ENCODE peak calls at places on chromosomes 16 and 17, in nine cellular contexts. V, Y, L, I, D, B, N, R and P are unnamed samples.

GRCh38 chr17:83178533-83179201 is 99.3 kb downstream of the METRNL start:
- DNase-seq in V (no peak), Y (no peak), L (no peak), I (no peak), D (peak), B (peak), N (peak), R (no peak), P (no peak)

GRCh38 chr16:2834968-2835367 is 4.9 kb downstream of the ZG16B start:
- DNase-seq in V (no peak), Y (no peak), L (no peak), I (no peak), D (no peak), B (no peak), N (no peak), R (no peak), P (no peak)

GRCh38 chr17:56867948-56868376 is 34.0 kb downstream of the DGKE start:
- DNase-seq in V (no peak), Y (no peak), L (no peak), I (no peak), D (no peak), B (no peak), N (no peak), R (no peak), P (no peak)

GRCh38 chr16:14529010-14529669 is 100.9 kb downstream of the PARN start:
- DNase-seq in V (peak), Y (peak), L (peak), I (peak), D (peak), B (peak), N (no peak), R (no peak), P (peak)

GRCh38 chr17:3959295-3959899 is 4.8 kb downstream of the ATP2A3 start:
- DNase-seq in V (no peak), Y (peak), L (no peak), I (no peak), D (no peak), B (peak), N (no peak), R (no peak), P (no peak)

GRCh38 chr17:17940451-17940911 is 31.7 kb downstream of the TOM1L2 start:
- DNase-seq in V (peak), Y (no peak), L (no peak), I (no peak), D (no peak), B (no peak), N (no peak), R (no peak), P (no peak)

GRCh38 chr17:36128411-36128978 is 24.9 kb downstream of the CCL4 start:
- DNase-seq in V (no peak), Y (no peak), L (no peak), I (no peak), D (no peak), B (no peak), N (no peak), R (no peak), P (no peak)

GRCh38 chr17:413706-414440 is 61.3 kb upstream of the RPH3AL start:
- DNase-seq in V (no peak), Y (no peak), L (no peak), I (no peak), D (no peak), B (no peak), N (no peak), R (no peak), P (no peak)

GRCh38 chr17:10198509-10199249 is at the start of gene GAS7:
- DNase-seq in V (peak), Y (peak), L (peak), I (peak), D (peak), B (peak), N (no peak), R (peak), P (no peak)

GRCh38 chr16:68590201-68590994 is 51.3 kb downstream of the ZFP90 start:
- DNase-seq in V (peak), Y (peak), L (peak), I (peak), D (peak), B (peak), N (no peak), R (peak), P (peak)

GRCh38 chr16:13453938-13454553 is 465.9 kb upstream of the ERCC4 start:
- DNase-seq in V (peak), Y (peak), L (no peak), I (peak), D (peak), B (peak), N (no peak), R (no peak), P (no peak)

GRCh38 chr17:45834471-45835396 is 9.9 kb upstream of the SPPL2C start:
- DNase-seq in V (peak), Y (no peak), L (no peak), I (no peak), D (no peak), B (no peak), N (no peak), R (peak), P (no peak)

GRCh38 chr16:75965504-75966374 is 239.4 kb upstream of the CPHXL start:
- DNase-seq in V (peak), Y (no peak), L (no peak), I (no peak), D (no peak), B (no peak), N (no peak), R (no peak), P (no peak)

GRCh38 chr17:81383504-81384421 is 11.5 kb upstream of the BAHCC1 start:
- DNase-seq in V (no peak), Y (no peak), L (no peak), I (no peak), D (no peak), B (peak), N (no peak), R (peak), P (no peak)

GRCh38 chr17:9487406-9487805 is 88.2 kb downstream of the STX8 start:
- DNase-seq in V (no peak), Y (no peak), L (no peak), I (no peak), D (no peak), B (no peak), N (no peak), R (no peak), P (no peak)

GRCh38 chr17:77280304-77280910 is 139.6 kb downstream of the SEC14L1 start:
- DNase-seq in V (peak), Y (no peak), L (no peak), I (peak), D (no peak), B (peak), N (no peak), R (no peak), P (peak)

GRCh38 chr17:77282524-77283515 is 142.1 kb downstream of the SEC14L1 start:
- DNase-seq in V (peak), Y (peak), L (no peak), I (no peak), D (peak), B (peak), N (no peak), R (no peak), P (no peak)

GRCh38 chr17:77281024-77281903 is 140.5 kb downstream of the SEC14L1 start:
- DNase-seq in V (peak), Y (peak), L (peak), I (peak), D (peak), B (peak), N (no peak), R (peak), P (no peak)

GRCh38 chr17:77284023-77284617 is 143.4 kb downstream of the SEC14L1 start:
- DNase-seq in V (no peak), Y (no peak), L (no peak), I (no peak), D (no peak), B (no peak), N (no peak), R (no peak), P (no peak)

DNA sequence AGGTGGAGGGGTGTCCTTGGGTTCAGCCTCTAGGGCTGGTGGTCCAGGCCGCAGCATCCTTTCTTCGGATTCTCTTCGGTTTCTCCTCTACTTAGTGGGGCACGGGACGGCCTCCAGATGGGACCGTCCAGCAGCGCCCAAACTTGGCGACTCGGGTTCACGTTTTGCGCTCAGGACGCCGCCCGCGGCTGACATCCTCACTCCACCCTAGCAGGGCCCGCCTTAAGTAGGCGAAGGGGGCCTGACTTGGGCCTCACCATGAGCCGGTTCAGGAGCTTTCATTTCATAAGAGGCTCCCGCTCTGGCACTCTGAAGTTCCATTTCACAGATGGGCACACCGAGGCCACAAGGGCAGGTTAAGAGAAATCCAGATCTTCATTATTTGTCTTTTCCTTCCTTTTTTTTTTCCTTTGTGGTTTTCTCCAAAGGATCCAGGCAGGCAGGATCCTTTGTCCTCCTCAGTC is 141.2 kb downstream of the SEC14L1 start:
- DNase-seq in V (peak), Y (peak), L (no peak), I (peak), D (peak), B (peak), N (no peak), R (no peak), P (no peak)
- H3K27ac ChIP-seq in V (no peak), Y (peak), L (no peak), I (no peak), D (no peak), B (no peak), N (peak), R (no peak), P (peak)

GRCh38 chr16:81071816-81072215 is 5.2 kb downstream of the C16orf46 start:
- DNase-seq in V (peak), Y (no peak), L (no peak), I (no peak), D (no peak), B (no peak), N (no peak), R (no peak), P (peak)

GRCh38 chr16:81066700-81067099 is 10.3 kb downstream of the C16orf46 start:
- DNase-seq in V (no peak), Y (no peak), L (no peak), I (no peak), D (no peak), B (no peak), N (no peak), R (no peak), P (no peak)

GRCh38 chr16:81069063-81069462 is 8.0 kb downstream of the C16orf46 start:
- DNase-seq in V (no peak), Y (no peak), L (no peak), I (no peak), D (no peak), B (no peak), N (no peak), R (no peak), P (no peak)

GRCh38 chr16:81070979-81071378 is 6.1 kb downstream of the C16orf46 start:
- DNase-seq in V (no peak), Y (no peak), L (no peak), I (no peak), D (no peak), B (no peak), N (no peak), R (no peak), P (no peak)

DNA sequence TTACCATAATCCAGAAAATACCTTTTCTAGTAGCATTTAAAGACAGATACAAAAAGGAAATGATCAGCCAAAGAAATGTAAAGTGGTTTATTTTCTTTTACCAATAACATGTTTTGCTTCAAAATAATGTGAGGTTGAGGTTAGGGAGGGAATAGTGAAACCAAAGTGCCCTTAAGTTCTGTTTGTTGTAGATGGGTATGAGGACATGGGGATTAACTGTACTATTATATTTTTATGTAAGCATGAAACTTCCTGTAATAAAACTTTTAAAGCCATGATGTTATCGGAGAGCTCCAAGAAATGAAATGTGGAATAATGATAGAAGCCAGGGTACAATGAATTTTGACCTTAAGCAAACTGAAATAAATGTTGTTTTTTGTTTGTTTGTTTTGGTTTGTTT is 9.9 kb downstream of the C16orf46 start:
- DNase-seq in V (no peak), Y (no peak), L (no peak), I (no peak), D (no peak), B (no peak), N (no peak), R (no peak), P (peak)
- H3K27ac ChIP-seq in V (no peak), Y (no peak), L (no peak), I (no peak), D (no peak), B (no peak), N (no peak), R (no peak), P (peak)

DNA sequence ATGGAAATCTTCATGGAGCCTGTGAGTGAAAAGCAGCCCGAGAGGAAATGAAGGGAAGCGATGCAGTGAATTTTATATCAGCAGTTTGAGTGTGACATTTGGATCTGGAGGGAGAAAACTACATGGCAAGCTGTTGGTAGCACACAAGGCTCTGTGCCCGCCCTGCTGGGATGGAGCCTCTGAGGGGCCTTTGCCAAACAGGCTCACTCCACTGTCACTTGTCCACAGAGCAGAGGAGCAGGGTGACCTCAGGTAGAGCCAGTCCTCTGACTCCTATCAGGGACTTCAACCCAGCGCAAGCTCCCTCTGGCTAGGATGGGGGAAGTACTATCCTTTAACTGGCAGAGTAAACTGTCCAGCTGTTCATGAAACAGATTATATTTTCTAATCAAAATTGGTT is 28.0 kb upstream of the PMFBP1 start:
- DNase-seq in V (no peak), Y (no peak), L (no peak), I (no peak), D (no peak), B (no peak), N (no peak), R (no peak), P (no peak)
- H3K27ac ChIP-seq in V (no peak), Y (no peak), L (no peak), I (no peak), D (no peak), B (no peak), N (no peak), R (no peak), P (no peak)

GRCh38 chr17:80034977-80035686 is 540 bp downstream of the TBC1D16 start:
- DNase-seq in V (peak), Y (no peak), L (peak), I (peak), D (peak), B (peak), N (no peak), R (no peak), P (no peak)

GRCh38 chr17:80035687-80035936 is at the start of gene TBC1D16:
- DNase-seq in V (no peak), Y (no peak), L (no peak), I (no peak), D (no peak), B (no peak), N (no peak), R (no peak), P (no peak)

GRCh38 chr17:80035937-80036714 is at the start of gene CCDC40:
- DNase-seq in V (peak), Y (peak), L (peak), I (peak), D (peak), B (peak), N (no peak), R (peak), P (no peak)

GRCh38 chr17:80033840-80034239 is 1.8 kb downstream of the TBC1D16 start:
- DNase-seq in V (no peak), Y (no peak), L (no peak), I (no peak), D (no peak), B (no peak), N (no peak), R (no peak), P (no peak)

DNA sequence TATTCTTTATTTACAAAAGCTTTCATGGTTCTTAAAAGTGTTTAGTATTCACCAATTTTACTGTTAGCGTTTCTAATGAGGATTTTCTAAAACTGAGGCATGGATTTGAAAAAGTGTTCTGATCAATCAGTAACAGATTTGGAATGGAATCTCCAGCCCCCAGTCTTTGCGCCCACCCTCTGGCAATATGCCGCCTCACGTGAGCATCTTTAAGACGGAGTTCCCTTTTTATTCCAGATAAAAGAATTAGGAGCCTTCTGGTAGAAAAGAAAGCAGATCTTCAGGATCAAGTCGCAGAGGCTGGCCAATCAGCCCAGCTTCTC is 1.1 kb downstream of the TBC1D16 start:
- DNase-seq in V (no peak), Y (no peak), L (no peak), I (no peak), D (no peak), B (no peak), N (no peak), R (no peak), P (no peak)
- H3K27ac ChIP-seq in V (no peak), Y (peak), L (no peak), I (peak), D (no peak), B (no peak), N (peak), R (peak), P (no peak)

GRCh38 chr16:84283314-84284167 is 11.1 kb upstream of the WFDC1 start:
- DNase-seq in V (no peak), Y (no peak), L (no peak), I (peak), D (no peak), B (no peak), N (no peak), R (peak), P (no peak)
- H3K27ac ChIP-seq in V (no peak), Y (peak), L (no peak), I (no peak), D (no peak), B (peak), N (peak), R (peak), P (no peak)

GRCh38 chr17:47915667-47916242 is 19.7 kb downstream of the SP2 start:
- DNase-seq in V (no peak), Y (no peak), L (no peak), I (no peak), D (no peak), B (no peak), N (no peak), R (peak), P (no peak)
- H3K27ac ChIP-seq in V (no peak), Y (peak), L (no peak), I (no peak), D (no peak), B (no peak), N (no peak), R (peak), P (no peak)

DNA sequence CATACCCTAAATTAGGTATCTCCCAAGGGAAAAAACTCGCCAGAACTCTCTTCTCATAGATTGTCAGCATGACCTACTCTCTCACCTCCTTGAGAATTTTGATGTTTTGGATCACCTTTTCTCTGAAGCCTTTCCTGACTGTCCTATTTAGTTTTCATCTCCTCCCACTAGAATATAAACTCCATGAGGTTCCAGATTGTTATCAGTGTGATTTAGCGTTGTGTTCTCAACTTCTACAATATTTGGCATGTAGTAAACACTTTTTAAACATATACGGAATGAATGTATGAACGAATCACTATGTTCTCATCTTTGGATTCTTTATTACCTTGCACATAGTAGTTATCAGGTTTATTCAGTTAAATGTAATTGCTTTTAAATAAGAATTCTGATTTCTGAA is 88.7 kb downstream of the VMP1 start:
- DNase-seq in V (no peak), Y (no peak), L (no peak), I (no peak), D (no peak), B (no peak), N (no peak), R (no peak), P (no peak)
- H3K27ac ChIP-seq in V (no peak), Y (no peak), L (no peak), I (peak), D (no peak), B (no peak), N (no peak), R (no peak), P (no peak)

GRCh38 chr17:75325827-75326586 is 36.8 kb upstream of the SLC25A19 start:
- DNase-seq in V (peak), Y (no peak), L (no peak), I (no peak), D (no peak), B (peak), N (no peak), R (no peak), P (no peak)

GRCh38 chr17:75326587-75326955 is 37.3 kb upstream of the SLC25A19 start:
- DNase-seq in V (no peak), Y (no peak), L (no peak), I (no peak), D (no peak), B (no peak), N (no peak), R (no peak), P (no peak)

GRCh38 chr17:75327757-75328156 is 38.5 kb upstream of the SLC25A19 start:
- DNase-seq in V (no peak), Y (no peak), L (no peak), I (peak), D (no peak), B (no peak), N (no peak), R (no peak), P (no peak)

GRCh38 chr17:75323043-75323591 is 33.9 kb upstream of the SLC25A19 start:
- DNase-seq in V (peak), Y (peak), L (peak), I (peak), D (peak), B (peak), N (no peak), R (peak), P (peak)

GRCh38 chr17:75325348-75325747 is 36.1 kb upstream of the SLC25A19 start:
- DNase-seq in V (no peak), Y (no peak), L (no peak), I (no peak), D (no peak), B (peak), N (no peak), R (no peak), P (no peak)
- H3K27ac ChIP-seq in V (no peak), Y (peak), L (no peak), I (peak), D (peak), B (no peak), N (no peak), R (peak), P (no peak)